ENCODE peak calls at places on chromosomes 4 and X, in nine cellular contexts. C is Calu3; W is adipocyte; E is NCI-H345; V is NCI-H1694 treated with DMSO at 0.1 percent for 48 hours; L is MCF 10A; R is stimulated activated CD8-positive, alpha-beta memory T cell treated with anti-CD3 and anti-CD28 coated beads, Interleukin-15, amount 100 ng/mL, for 24 hours; U is stimulated activated CD4-positive, alpha-beta T cell treated with anti-CD3 and anti-CD28 coated beads, Interleukin-15, amount 100 ng/mL, for 48 hours; T is posterior cingulate gyrus. G is an unnamed sample.

GRCh38 chrX:129932137-129932791 is 26.3 kb downstream of the UTP14A start:
- DNase-seq in C (peak), W (peak), E (peak), V (peak), L (peak), R (peak), U (peak), T (peak), G (peak)

GRCh38 chr4:73864365-73864764 is 4.8 kb upstream of the CXCL1 start:
- DNase-seq in C (peak), W (no peak), E (peak), V (no peak), L (peak), R (no peak), U (no peak), T (no peak), G (no peak)

GRCh38 chr4:169404959-169405358 is 134.2 kb upstream of the SH3RF1 start:
- DNase-seq in C (no peak), W (peak), E (no peak), V (no peak), L (peak), R (no peak), U (no peak), T (no peak), G (no peak)

GRCh38 chr4:89561051-89561450 is 253.5 kb upstream of the GPRIN3 start:
- DNase-seq in C (no peak), W (no peak), E (no peak), V (no peak), L (no peak), R (no peak), U (no peak), T (no peak), G (no peak)

GRCh38 chr4:171588764-171589163 is 224.4 kb upstream of the GALNTL6 start:
- DNase-seq in C (no peak), W (no peak), E (no peak), V (no peak), L (no peak), R (no peak), U (no peak), T (no peak), G (no peak)

GRCh38 chr4:103996059-103996458 is 276.3 kb upstream of the TACR3 start:
- DNase-seq in C (no peak), W (no peak), E (peak), V (peak), L (peak), R (no peak), U (no peak), T (no peak), G (no peak)

GRCh38 chrX:154036513-154036912 is 16.8 kb upstream of the IRAK1 start:
- DNase-seq in C (no peak), W (no peak), E (no peak), V (no peak), L (no peak), R (no peak), U (no peak), T (no peak), G (no peak)

GRCh38 chr4:116055857-116056827 is 942.7 kb upstream of the NDST4 start:
- DNase-seq in C (no peak), W (peak), E (peak), V (no peak), L (peak), R (no peak), U (no peak), T (no peak), G (peak)

GRCh38 chr4:4226606-4227438 is at the start of gene OTOP1:
- DNase-seq in C (no peak), W (no peak), E (no peak), V (no peak), L (no peak), R (no peak), U (no peak), T (no peak), G (no peak)

GRCh38 chr4:123555500-123556273 is 159.1 kb downstream of the SPRY1 start:
- DNase-seq in C (peak), W (peak), E (no peak), V (no peak), L (peak), R (no peak), U (no peak), T (peak), G (no peak)

GRCh38 chrX:64427787-64428186 is 32.5 kb upstream of the MTMR8 start:
- DNase-seq in C (no peak), W (no peak), E (no peak), V (no peak), L (no peak), R (no peak), U (no peak), T (no peak), G (no peak)

GRCh38 chr4:78565971-78566372 is 14.4 kb downstream of the ANXA3 start:
- DNase-seq in C (peak), W (peak), E (no peak), V (no peak), L (peak), R (no peak), U (no peak), T (no peak), G (no peak)

G was measured in NCI-H2171 treated with DMSO at 0.1 percent for 48 hours.